ENCODE peak calls at places on chromosome 12, in ten cellular contexts. U is HCT116; H is stomach; T is right cardiac atrium; V is CD8-positive, alpha-beta memory T cell; S is thyroid gland; J is left ventricle myocardium inferior; K is fibroblast of villous mesenchyme; C is fibroblast of pulmonary artery; O is GM06990. X is an unnamed sample.

GRCh38 chr12:54000105-54000773 is at the start of gene HOXC9:
- DNase-seq in K (no peak), O (no peak), J (no peak), T (no peak), S (no peak), U (no peak), C (no peak), H (no peak), V (no peak), X (no peak)

GRCh38 chr12:120849765-120850164 is 54.4 kb downstream of the SPPL3 start:
- DNase-seq in H (no peak), T (no peak), S (peak; percentile 54), K (peak; percentile 61), V (no peak), C (peak; percentile 42), O (no peak), U (no peak), J (no peak), X (no peak)

GRCh38 chr12:45213107-45213506 is 2.8 kb upstream of the ANO6 start:
- DNase-seq in C (no peak), V (no peak), H (no peak), S (no peak), K (no peak), J (no peak), U (no peak), O (no peak), T (no peak), X (no peak)

GRCh38 chr12:65740873-65741600 is 83.2 kb upstream of the HMGA2 start:
- DNase-seq in H (peak; percentile 83), T (peak; percentile 72), K (peak; percentile 90), V (no peak), S (peak; percentile 74), U (no peak), C (peak; percentile 84), O (peak; percentile 68), J (peak; percentile 81), X (peak; percentile 70)

GRCh38 chr12:124667671-124668337 is 100.4 kb upstream of the NCOR2 start:
- DNase-seq in O (no peak), T (no peak), U (no peak), S (no peak), K (no peak), H (peak; percentile 76), V (no peak), J (no peak), C (peak; percentile 31), X (no peak)

GRCh38 chr12:117486840-117487659 is 125.6 kb upstream of the NOS1 start:
- DNase-seq in V (no peak), U (peak; percentile 80), J (no peak), O (no peak), H (peak; percentile 49), K (peak; percentile 0), C (no peak), S (peak; percentile 45), T (peak; percentile 44), X (no peak)

GRCh38 chr12:30587782-30588181 is 107.9 kb downstream of the IPO8 start:
- DNase-seq in T (no peak), U (no peak), J (no peak), V (no peak), K (no peak), H (no peak), S (no peak), O (no peak), C (no peak), X (no peak)

GRCh38 chr12:15997910-15998309 is 86.8 kb downstream of the DERA start:
- DNase-seq in O (no peak), U (no peak), K (no peak), S (no peak), H (no peak), J (no peak), T (no peak), C (no peak), V (no peak), X (no peak)

GRCh38 chr12:116631619-116632018 is 72.4 kb downstream of the MAP1LC3B2 start:
- DNase-seq in C (no peak), S (no peak), O (no peak), J (no peak), T (no peak), U (no peak), V (no peak), K (no peak), H (no peak), X (no peak)

GRCh38 chr12:46043972-46044520 is 53.7 kb upstream of the SCAF11 start:
- DNase-seq in S (no peak), H (no peak), V (no peak), T (no peak), C (no peak), U (no peak), O (no peak), J (no peak), K (no peak), X (no peak)

GRCh38 chr12:9064201-9064814 is 51.4 kb downstream of the A2M start:
- DNase-seq in J (peak; percentile 69), V (peak; percentile 6), C (peak; percentile 49), O (peak; percentile 33), U (peak; percentile 42), K (peak; percentile 50), H (peak; percentile 72), T (peak; percentile 61), S (peak; percentile 74), X (peak; percentile 74)
- H3K4me3 ChIP-seq in J (peak overlapping the region; percentile 97), V (peak overlapping the region; percentile 16), C (peak overlapping the region; percentile 68), O (no peak overlapping the region), U (peak overlapping the region; percentile 81), K (peak overlapping the region; percentile 69), H (peak overlapping the region; percentile 82), T (peak overlapping the region; percentile 93), S (peak overlapping the region; percentile 95), X (peak overlapping the region; percentile 70)

DNA sequence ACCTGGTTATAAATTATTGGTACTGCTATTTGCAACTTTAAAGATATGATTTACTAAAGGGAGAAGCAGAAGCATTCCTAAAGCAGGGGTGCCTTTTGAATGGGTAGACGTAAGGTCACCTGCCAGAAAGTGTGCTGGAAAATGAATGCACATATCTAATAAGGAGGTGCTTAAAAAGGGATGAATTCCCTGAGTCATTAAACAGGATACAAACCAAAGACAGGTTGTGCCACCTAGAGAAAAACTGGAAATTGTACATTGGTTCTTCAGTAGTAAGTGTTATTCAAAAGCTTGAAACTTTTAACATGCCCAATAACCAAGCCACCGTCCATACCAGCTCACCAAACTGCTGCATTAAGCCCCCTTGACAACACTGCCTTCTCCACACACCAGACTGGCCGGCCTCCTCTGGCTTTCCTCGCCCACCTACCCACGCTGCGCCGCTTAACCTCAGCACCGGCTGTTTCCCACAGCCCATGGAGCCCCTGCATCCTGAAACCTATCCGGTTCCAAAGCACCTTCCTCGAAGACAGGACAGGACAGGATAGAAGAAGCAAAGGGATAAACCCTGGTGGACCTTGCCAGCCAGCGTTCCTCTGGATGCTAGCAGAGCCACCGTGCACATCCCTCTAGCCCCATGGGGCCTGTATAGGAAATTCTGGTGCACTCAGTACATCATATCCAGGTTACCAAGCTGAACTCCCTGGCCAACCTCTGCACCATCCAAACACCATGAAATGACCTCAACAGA is 201.5 kb upstream of the CAND1 start:
- DNase-seq in U (no peak), T (no peak), H (no peak), C (no peak), K (no peak), S (no peak), J (no peak), V (no peak), O (no peak), X (no peak)
- H3K4me3 ChIP-seq in U (no peak overlapping the region), T (peak overlapping the region; percentile 89), H (no peak overlapping the region), C (no peak overlapping the region), K (no peak overlapping the region), S (peak overlapping the region; percentile 53), J (peak overlapping the region; percentile 72), V (no peak overlapping the region), O (no peak overlapping the region), X (no peak overlapping the region)

DNA sequence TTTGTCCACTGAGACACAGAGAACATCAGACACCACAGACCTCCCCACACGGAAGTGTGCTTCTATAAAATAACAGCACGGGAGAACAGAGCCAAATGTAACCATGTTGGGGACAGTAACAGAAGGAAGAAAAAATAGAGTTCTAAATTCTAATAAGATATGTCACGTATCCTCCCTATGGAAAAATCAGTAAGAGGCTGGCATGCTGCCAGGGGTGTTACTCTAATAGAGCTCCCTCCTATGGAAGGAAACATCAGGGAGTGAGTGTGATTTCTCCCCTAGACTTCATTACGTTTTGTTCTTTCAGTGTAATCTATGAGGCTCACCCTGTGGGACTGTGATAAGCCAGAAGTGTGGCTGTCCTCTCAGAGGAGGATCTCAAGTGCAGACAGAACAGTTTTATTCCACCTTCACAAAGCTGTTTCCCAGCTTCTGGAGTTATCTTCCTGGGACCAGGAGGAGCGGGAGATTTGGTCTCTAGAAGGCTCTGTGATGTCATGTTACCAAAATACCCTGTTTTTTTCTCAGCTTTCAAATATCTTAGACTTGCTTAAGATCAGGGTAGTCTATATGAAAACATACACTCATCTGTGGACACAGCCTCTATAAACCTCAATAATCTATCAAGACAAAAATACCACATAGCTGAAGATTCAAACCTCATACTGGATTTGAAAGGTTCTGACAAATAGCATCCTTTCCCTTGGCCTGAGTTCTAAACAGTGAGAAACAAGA is 69.3 kb downstream of the ZFC3H1 start:
- DNase-seq in O (no peak), U (peak; percentile 10), C (peak; percentile 68), K (peak; percentile 4), V (no peak), J (no peak), T (peak; percentile 43), S (no peak), H (peak; percentile 33), X (no peak)
- H3K4me3 ChIP-seq in O (no peak overlapping the region), U (no peak overlapping the region), C (peak overlapping the region; percentile 50), K (no peak overlapping the region), V (no peak overlapping the region), J (peak overlapping the region; percentile 48), T (peak overlapping the region; percentile 4), S (no peak overlapping the region), H (no peak overlapping the region), X (no peak overlapping the region)

DNA sequence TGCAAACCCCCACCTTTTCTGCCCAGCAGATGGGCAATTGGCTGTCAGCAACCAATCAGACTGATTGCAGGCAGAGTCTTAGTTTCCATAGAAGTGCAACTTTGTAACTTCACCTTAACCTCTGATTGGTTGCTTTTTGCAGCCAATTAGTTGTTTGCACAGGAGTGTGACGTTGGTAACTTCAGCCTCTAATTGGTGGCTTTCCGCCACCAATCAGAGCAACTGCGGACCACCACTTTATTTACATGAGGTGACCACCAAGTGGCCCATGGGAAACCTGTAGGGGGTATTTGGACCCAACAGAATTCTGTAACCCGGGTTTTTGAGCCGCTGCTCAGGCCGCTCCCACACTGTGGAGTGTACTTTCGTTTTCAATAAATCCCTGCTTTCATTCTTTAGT is 32.3 kb downstream of the CDKN1B start:
- DNase-seq in C (no peak), J (no peak), H (no peak), K (peak; percentile 84), S (no peak), V (no peak), T (no peak), O (no peak), U (no peak), X (no peak)
- H3K4me3 ChIP-seq in C (no peak overlapping the region), J (peak overlapping the region; percentile 42), H (peak overlapping the region; percentile 34), K (peak overlapping the region; percentile 52), S (no peak overlapping the region), V (no peak overlapping the region), T (peak overlapping the region; percentile 38), O (no peak overlapping the region), U (no peak overlapping the region), X (no peak overlapping the region)

GRCh38 chr12:57462307-57463253 is 3.0 kb downstream of the GLI1 start:
- DNase-seq in J (peak; percentile 81), S (peak; percentile 83), T (peak; percentile 86), U (peak; percentile 93), K (peak; percentile 94), H (peak; percentile 87), O (peak; percentile 86), V (peak; percentile 77), C (peak; percentile 90), X (peak; percentile 88)
- H3K4me3 ChIP-seq in J (peak overlapping the region; percentile 80), S (peak overlapping the region; percentile 45), T (peak overlapping the region; percentile 93), U (peak overlapping the region; percentile 75), K (peak overlapping the region; percentile 78), H (peak overlapping the region; percentile 55), O (peak overlapping the region; percentile 58), V (peak overlapping the region; percentile 69), C (peak overlapping the region; percentile 66), X (peak overlapping the region; percentile 36)